ENCODE peak calls at places on chromosomes 3 and 15, in six cellular contexts. R is foreskin keratinocyte, K is heart left ventricle, Z is lower lobe of right lung, G is transverse colon, Y is breast epithelium. E is an unnamed sample.

GRCh38 chr15:89335289-89336041 is 841 bp upstream of the POLG start:
- DNase-seq in K (peak), Z (no peak), R (no peak), Y (peak), G (peak), E (no peak)

GRCh38 chr15:23073890-23074631 is 34.7 kb upstream of the TUBGCP5 start:
- DNase-seq in K (no peak), Z (peak), R (no peak), Y (peak), G (peak), E (peak)

GRCh38 chr3:191350389-191351090 is 20.2 kb upstream of the UTS2B start:
- DNase-seq in R (no peak), G (no peak), Z (no peak), K (no peak), Y (no peak), E (no peak)

GRCh38 chr3:102302020-102302419 is 132.8 kb upstream of the ZPLD1 start:
- DNase-seq in Z (no peak), K (no peak), Y (no peak), R (no peak), G (no peak), E (no peak)

GRCh38 chr3:81867875-81868274 is 106.4 kb upstream of the GBE1 start:
- DNase-seq in G (no peak), R (no peak), K (no peak), Z (no peak), Y (no peak), E (no peak)

GRCh38 chr15:55968923-55969322 is 24.5 kb downstream of the NEDD4 start:
- DNase-seq in R (no peak), Y (no peak), G (no peak), K (no peak), Z (no peak), E (no peak)

GRCh38 chr15:64152507-64153387 is 1.2 kb downstream of the SNX22 start:
- DNase-seq in Y (no peak), Z (peak), R (no peak), G (peak), K (no peak), E (no peak)

GRCh38 chr3:114377426-114377825 is 83.6 kb downstream of the TIGIT start:
- DNase-seq in Y (no peak), R (no peak), K (no peak), Z (no peak), G (no peak), E (no peak)

GRCh38 chr3:128490650-128491070 is 2.3 kb downstream of the GATA2 start:
- DNase-seq in K (no peak), Y (no peak), G (no peak), Z (no peak), R (no peak), E (no peak)

GRCh38 chr3:127637546-127637945 is 8.6 kb downstream of the PODXL2 start:
- DNase-seq in G (no peak), Z (no peak), K (no peak), R (no peak), Y (no peak), E (no peak)

GRCh38 chr3:138188013-138188352 is 882 bp downstream of the ARMC8 start:
- DNase-seq in K (no peak), Z (no peak), Y (no peak), G (no peak), R (no peak), E (peak)

GRCh38 chr15:30885814-30886213 is 17.9 kb upstream of the FAN1 start:
- DNase-seq in K (no peak), R (no peak), Z (no peak), Y (no peak), G (no peak), E (no peak)

GRCh38 chr15:88166330-88166993 is 90.1 kb downstream of the NTRK3 start:
- DNase-seq in K (no peak), Y (no peak), G (no peak), Z (no peak), R (no peak), E (peak)

GRCh38 chr15:64092864-64093626 is 593 bp downstream of the CIAO2A start:
- DNase-seq in R (peak), Z (no peak), G (peak), K (peak), Y (no peak), E (peak)

GRCh38 chr3:115576325-115576724 is 47.0 kb upstream of the GAP43 start:
- DNase-seq in Y (no peak), Z (no peak), G (no peak), R (no peak), K (no peak), E (no peak)
- TF ChIP-seq CTCF in Y (no peak), Z (no peak), G (no peak), R (no peak), K (no peak), E (no peak)

DNA sequence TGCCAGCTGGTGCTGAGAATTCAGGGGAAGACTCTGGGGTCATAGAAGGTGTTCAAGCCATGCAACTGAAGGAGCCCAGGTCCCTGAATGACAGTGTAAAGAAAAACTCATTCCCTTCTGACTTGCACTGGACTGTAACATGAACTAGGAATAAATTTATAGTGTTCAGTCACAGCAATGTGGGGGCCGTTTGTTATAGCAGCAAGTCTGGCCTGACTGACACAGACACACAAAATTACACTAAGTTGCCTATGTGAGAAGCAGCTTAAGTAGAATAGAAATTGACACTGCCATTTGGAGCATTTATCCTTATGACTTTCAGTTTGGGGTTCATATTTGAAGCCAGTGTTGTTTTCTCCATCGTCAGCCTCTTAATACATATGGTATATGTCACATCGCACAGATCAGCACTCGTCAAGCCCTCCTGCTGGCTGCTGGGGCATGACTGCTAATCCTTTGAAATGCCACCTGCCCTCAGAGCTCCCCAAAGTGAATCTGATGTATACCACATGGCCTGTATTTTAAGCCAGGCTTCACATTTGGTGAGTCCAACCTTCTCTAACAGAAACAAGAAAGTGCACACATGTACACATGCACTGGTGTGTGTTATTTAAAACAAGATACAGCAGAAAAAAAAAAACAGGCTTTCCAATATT is 17.1 kb upstream of the HEG1 start:
- DNase-seq in G (no peak), R (no peak), Z (no peak), Y (no peak), K (no peak), E (no peak)
- H3K27ac ChIP-seq in G (no peak), R (no peak), Z (no peak), Y (no peak), K (no peak), E (no peak)

GRCh38 chr3:99365396-99365795 is 273.0 kb upstream of the COL8A1 start:
- DNase-seq in R (no peak), K (no peak), G (no peak), Z (no peak), Y (no peak), E (no peak)

GRCh38 chr3:99365979-99366378 is 272.4 kb upstream of the COL8A1 start:
- DNase-seq in Z (no peak), R (no peak), Y (no peak), K (no peak), G (no peak), E (no peak)

DNA sequence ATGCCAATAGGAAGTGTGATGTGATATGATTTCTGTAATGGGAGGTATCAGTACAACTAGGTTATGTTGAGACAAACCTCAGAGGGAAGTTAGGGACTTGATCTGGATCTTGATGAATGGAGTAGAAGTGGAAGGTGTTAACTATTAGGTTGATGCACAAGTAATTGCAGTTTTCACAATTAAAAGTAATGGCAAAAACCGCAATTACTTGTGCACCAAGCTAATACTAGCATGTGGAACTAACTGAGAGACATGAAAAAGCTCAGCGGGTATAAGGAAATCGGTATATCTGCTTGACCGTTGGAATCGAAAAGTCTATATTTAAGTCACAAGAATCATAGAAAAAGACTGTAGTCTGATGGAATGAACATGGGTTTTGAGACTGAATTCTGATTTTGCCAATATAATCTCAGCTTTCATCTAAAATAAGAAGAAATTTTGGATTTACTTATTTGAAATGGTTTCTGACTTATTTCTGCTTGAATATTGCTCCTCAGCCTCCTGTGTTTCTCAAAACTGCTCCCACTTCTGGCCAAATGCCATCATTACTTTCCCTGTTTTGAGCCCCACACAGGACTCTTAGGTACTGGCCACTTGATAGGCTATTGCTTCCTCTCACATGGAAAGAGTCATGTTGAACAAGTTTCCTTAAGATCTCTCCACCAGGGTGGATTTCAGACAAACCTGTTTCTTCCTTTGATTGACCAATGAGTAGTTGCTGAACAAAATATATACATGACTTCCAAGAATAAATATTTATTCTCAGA is 271.5 kb upstream of the COL8A1 start:
- DNase-seq in R (no peak), G (no peak), Y (no peak), K (no peak), Z (no peak), E (no peak)
- TF ChIP-seq CTCF in R (no peak), G (no peak), Y (no peak), K (no peak), Z (no peak), E (no peak)

DNA sequence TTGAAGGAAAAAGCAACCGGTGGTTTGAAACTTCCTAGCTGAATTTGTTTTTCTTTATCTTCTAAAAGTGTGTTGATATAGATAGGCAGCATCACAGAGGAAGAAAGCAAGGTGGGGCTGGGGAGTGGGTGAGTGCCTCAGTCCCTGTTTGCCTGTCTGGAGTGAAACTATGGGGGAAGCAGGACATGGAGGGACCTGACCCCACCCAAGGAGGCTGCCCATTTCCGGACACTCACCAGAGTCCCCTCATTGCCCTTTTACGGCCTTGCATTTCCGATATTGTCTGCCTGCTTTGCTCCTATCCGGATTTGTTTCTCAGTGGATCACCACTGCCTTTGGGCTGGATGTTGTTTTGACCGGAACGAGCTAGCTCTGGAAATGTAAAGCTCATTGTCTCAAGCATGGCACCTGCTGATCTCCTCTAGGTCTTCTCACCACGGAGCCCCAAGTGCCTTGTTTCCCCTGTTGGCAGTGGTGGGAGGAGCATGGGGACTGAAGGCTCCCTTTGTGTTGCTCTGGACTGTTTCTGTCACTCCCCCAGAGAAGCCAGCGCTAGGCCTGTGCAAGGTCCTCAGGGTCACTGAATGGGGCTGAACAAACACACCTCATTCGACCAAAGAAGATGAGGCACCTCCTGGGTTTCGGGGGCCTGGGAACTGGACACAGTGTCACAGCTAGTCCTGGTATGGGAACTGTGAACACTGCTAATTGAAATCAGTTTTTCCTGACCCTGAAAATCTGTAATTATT is 7.0 kb downstream of the CLDN11 start:
- DNase-seq in Y (peak), K (no peak), G (no peak), R (no peak), Z (no peak), E (no peak)
- H3K27ac ChIP-seq in Y (peak), K (no peak), G (no peak), R (no peak), Z (peak), E (no peak)

GRCh38 chr15:40743466-40743865 is 11.6 kb downstream of the RMDN3 start:
- DNase-seq in R (no peak), K (no peak), G (no peak), Y (no peak), Z (no peak), E (no peak)

GRCh38 chr15:40744810-40745152 is 10.3 kb downstream of the RMDN3 start:
- DNase-seq in Z (no peak), Y (no peak), R (no peak), G (no peak), K (no peak), E (no peak)

GRCh38 chr15:40746916-40747418 is 8.1 kb downstream of the RMDN3 start:
- DNase-seq in R (no peak), Y (no peak), G (no peak), Z (no peak), K (no peak), E (no peak)

GRCh38 chr15:40747685-40748631 is 7.1 kb downstream of the RMDN3 start:
- DNase-seq in Y (no peak), R (no peak), K (no peak), Z (peak), G (no peak), E (no peak)

GRCh38 chr15:40743921-40744809 is 10.9 kb downstream of the RMDN3 start:
- DNase-seq in K (no peak), Y (no peak), R (peak), G (no peak), Z (no peak), E (peak)
- TF ChIP-seq CTCF in K (no peak), Y (no peak), R (no peak), G (no peak), Z (no peak), E (no peak)

DNA sequence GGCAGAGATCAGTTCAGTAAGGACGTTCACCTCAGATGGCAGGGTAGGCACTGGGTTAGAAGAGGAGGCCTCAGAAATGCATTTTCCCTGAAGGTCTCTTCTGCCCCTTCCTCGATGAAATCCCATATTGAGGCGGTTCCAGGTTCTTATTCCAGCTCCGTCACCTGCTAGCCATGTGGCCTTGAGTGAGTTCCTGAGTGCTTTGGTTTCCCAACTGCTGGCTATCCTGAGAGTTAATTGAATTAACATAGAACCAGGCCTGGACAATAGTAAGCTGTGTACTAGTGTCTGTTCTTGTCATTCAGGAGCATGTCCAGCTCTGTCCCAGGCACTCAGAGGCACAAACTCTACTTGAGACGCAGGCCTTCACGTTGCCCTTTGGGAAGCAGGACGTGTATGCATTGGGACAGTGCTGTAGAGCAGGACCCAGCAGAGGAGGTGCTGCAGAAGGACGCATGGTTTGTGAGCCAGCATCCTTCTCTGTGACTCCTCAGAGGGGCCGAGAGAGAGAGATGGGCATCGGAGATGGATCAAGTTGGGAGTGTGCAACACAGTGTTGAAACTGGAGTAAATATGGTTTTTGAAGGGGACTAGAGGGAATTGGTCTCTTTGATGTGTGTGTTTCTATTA is 114.2 kb downstream of the ASB7 start:
- DNase-seq in Z (no peak), G (no peak), R (no peak), Y (peak), K (no peak), E (no peak)
- H3K27ac ChIP-seq in Z (no peak), G (no peak), R (no peak), Y (peak), K (no peak), E (peak)

GRCh38 chr3:160374472-160374871 is 24.6 kb downstream of the IFT80 start:
- DNase-seq in K (no peak), G (no peak), R (no peak), Y (no peak), Z (no peak), E (no peak)

GRCh38 chr3:160374925-160375324 is 24.1 kb downstream of the IFT80 start:
- DNase-seq in Y (no peak), K (no peak), R (no peak), G (no peak), Z (no peak), E (no peak)

GRCh38 chr3:160373655-160374054 is 25.4 kb downstream of the IFT80 start:
- DNase-seq in R (no peak), Z (no peak), G (no peak), K (no peak), Y (no peak), E (no peak)

GRCh38 chr3:160378331-160379109 is 20.5 kb downstream of the IFT80 start:
- DNase-seq in R (no peak), G (no peak), Y (no peak), K (no peak), Z (no peak), E (no peak)

GRCh38 chr3:160376681-160377080 is 22.3 kb downstream of the IFT80 start:
- DNase-seq in R (no peak), Z (no peak), G (no peak), Y (no peak), K (no peak), E (no peak)
- TF ChIP-seq CTCF in R (no peak), Z (no peak), G (no peak), Y (no peak), K (no peak), E (no peak)

DNA sequence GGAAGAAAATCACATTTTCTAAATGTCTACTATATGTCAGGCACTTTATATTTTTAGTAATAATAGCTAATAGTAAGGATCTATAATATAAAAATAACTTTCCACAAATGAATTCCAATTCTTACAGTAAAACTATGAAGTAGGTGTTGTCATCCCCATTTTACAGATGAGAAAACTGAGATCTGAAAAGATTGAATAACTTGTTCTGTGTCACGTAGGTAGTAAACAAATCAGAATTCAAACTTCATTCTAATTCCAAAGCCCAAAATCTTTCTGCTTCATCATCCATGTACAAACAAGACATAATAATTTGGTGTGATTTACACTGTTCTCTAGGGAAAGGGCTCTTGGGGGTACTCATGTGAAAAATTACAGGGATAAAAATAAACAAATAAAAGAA is 130.3 kb downstream of the THRB start:
- DNase-seq in K (no peak), Z (no peak), Y (no peak), G (no peak), R (no peak), E (no peak)
- H3K27ac ChIP-seq in K (no peak), Z (no peak), Y (peak), G (no peak), R (no peak), E (no peak)

E was measured in RWPE1.